ENCODE peak calls at places on chromosomes 12 and 14, in five cellular contexts. F is lung; U is CD8-positive, alpha-beta T cell; N is heart right ventricle; D is upper lobe of right lung. I is an unnamed sample.

GRCh38 chr12:89655851-89656250 is 52.8 kb downstream of the ATP2B1 start:
- DNase-seq in F (no peak), U (no peak), N (no peak), D (no peak), I (no peak)

GRCh38 chr14:66088661-66089060 is 397.5 kb upstream of the CCDC196 start:
- DNase-seq in F (no peak), U (no peak), N (no peak), D (no peak), I (no peak)

GRCh38 chr12:264269-264668 is 1.6 kb upstream of the SLC6A13 start:
- DNase-seq in F (no peak), U (no peak), N (no peak), D (no peak), I (no peak)

GRCh38 chr12:41979574-41979973 is 165.1 kb downstream of the GXYLT1 start:
- DNase-seq in F (no peak), U (no peak), N (no peak), D (no peak), I (no peak)

GRCh38 chr14:80356413-80356812 is 145.1 kb upstream of the DIO2 start:
- DNase-seq in F (no peak), U (no peak), N (no peak), D (no peak), I (peak; percentile 10)

GRCh38 chr14:80536456-80536855 is 325.2 kb upstream of the DIO2 start:
- DNase-seq in F (no peak), U (no peak), N (no peak), D (no peak), I (no peak)

GRCh38 chr12:48716168-48716492 is 377 bp downstream of the CCNT1 start:
- DNase-seq in F (no peak), U (no peak), N (peak; percentile 9), D (no peak), I (no peak)

GRCh38 chr14:89920041-89920440 is 34.5 kb downstream of the EFCAB11 start:
- DNase-seq in F (no peak), U (no peak), N (no peak), D (no peak), I (no peak)

DNA sequence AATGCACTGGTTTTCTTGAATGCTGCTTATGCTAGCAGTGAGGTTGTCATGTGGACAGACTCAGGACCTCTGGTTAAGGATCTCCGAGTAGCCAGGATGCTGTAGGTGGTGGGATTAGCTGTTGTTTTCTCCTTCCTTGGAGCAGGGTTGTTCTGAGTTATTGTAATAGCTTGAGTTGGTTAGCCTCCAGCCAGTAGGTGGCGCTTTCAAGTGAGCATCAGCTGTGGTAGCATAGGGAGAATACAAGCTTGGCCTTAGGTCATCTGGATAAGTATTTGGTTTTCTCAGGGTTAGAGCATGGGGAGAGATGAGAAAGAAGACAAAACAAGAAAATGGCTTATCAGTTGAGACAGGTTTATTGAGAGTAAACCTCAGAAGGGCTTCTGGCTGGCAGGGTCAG is 299.7 kb upstream of the FBXO33 start:
- DNase-seq in F (no peak), U (no peak), N (no peak), D (no peak), I (no peak)
- TF ChIP-seq CTCF in F (no peak), U (no peak), N (no peak), D (no peak), I (no peak)

DNA sequence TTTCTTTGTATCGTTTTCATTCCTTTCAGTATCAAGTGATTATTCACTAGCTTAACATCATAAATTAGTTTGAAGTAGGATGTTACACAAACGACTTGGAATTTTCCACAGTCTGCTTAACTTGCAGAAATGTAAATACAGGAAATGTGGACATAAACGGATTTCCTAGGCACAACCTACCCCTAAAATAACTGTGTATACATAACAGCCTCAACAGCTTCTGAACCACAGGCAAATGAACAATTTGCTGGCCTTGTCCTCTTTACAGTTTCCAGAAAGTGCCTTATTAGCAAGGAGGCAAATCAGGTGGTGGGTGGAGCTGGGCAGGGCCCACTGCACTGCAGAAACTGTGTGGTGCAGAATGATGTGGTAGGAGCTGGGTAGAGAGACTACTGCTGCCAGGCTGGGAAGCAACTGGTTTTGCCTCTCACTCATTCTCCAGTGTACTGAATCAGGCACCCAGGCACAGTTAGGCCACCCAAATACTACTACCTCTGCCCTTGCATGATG is 14.1 kb downstream of the DRAM1 start:
- DNase-seq in F (peak; percentile 64), U (no peak), N (no peak), D (peak; percentile 77), I (no peak)
- TF ChIP-seq CTCF in F (no peak), U (no peak), N (no peak), D (no peak), I (no peak)

GRCh38 chr12:83434600-83434999 is 747.9 kb downstream of the TMTC2 start:
- DNase-seq in F (no peak), U (no peak), N (no peak), D (no peak), I (no peak)
- TF ChIP-seq CTCF in F (no peak), U (no peak), N (no peak), D (no peak), I (no peak)

DNA sequence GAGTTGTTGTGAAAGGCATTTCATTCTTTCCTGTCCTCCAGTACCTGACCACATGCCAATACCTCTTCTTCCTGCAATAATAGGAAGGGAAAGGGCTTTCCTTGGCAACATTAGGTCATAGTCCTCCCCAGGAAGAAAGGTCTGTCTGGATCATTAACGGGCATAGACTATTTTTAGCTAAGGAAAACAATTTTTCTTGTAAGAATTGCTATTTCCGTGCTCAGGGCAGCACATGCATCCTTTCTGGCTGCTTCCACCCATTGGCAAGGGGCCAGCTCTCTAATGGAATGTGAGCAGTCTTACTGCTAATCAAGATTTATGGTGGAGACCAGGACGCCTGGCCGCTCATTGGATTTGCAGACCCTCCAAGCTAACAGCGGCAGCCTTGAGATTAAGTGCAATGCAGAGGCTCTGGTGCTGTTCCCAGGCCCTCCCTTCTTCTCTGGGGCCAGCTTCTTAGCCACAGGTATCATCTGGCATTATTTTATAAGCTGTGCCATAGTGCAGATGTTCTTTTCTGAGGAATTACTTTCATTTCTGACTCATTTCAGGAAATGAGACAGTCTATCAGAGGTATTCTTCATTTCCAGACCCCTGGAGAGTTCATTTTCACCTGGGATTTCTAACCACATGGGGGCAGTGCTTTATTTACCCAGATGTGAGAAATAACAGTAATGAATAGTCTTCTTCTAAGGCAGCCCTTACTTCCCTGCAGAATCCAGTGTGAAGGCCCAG is 52.9 kb downstream of the ANO6 start:
- DNase-seq in F (peak; percentile 77), U (no peak), N (peak; percentile 91), D (peak; percentile 76), I (peak; percentile 75)
- TF ChIP-seq CTCF in F (peak; percentile 2), U (no peak), N (peak; percentile 70), D (peak; percentile 34), I (peak; percentile 42)